ENCODE peak calls at places on chromosomes 7 and 10, in six cellular contexts. F, Z, U, J, S and G are unnamed samples.

GRCh38 chr10:79404231-79404609 is 41.2 kb downstream of the ZCCHC24 start:
- DNase-seq in Z (peak), J (peak), F (peak), U (no peak), S (peak), G (no peak)

GRCh38 chr7:73718438-73718881 is 1.0 kb downstream of the STX1A start:
- DNase-seq in S (no peak), J (no peak), U (no peak), F (no peak), Z (no peak), G (no peak)

GRCh38 chr10:79084972-79085597 is 16.3 kb downstream of the ZMIZ1 start:
- DNase-seq in U (no peak), J (no peak), Z (no peak), S (no peak), F (no peak), G (no peak)

GRCh38 chr7:123665157-123665556 is 9.5 kb downstream of the LMOD2 start:
- DNase-seq in S (no peak), J (no peak), U (no peak), Z (no peak), F (no peak), G (no peak)

GRCh38 chr7:132578826-132579225 is 2.6 kb upstream of the PLXNA4 start:
- DNase-seq in F (no peak), S (no peak), U (no peak), J (no peak), Z (no peak), G (no peak)

GRCh38 chr10:132118366-132118765 is 52.6 kb downstream of the JAKMIP3 start:
- DNase-seq in U (no peak), S (peak), J (no peak), F (no peak), Z (no peak), G (no peak)

GRCh38 chr10:86217386-86218080 is 149.1 kb downstream of the GRID1 start:
- DNase-seq in U (no peak), Z (no peak), F (no peak), S (peak), J (no peak), G (no peak)

GRCh38 chr7:118974836-118975235 is 750.3 kb downstream of the ANKRD7 start:
- DNase-seq in F (no peak), Z (no peak), S (no peak), J (no peak), U (no peak), G (no peak)

GRCh38 chr7:84271550-84271949 is 77.0 kb upstream of the SEMA3A start:
- DNase-seq in Z (peak), U (no peak), S (no peak), J (no peak), F (no peak), G (no peak)

GRCh38 chr7:69703099-69703498 is 104.8 kb downstream of the AUTS2 start:
- DNase-seq in F (no peak), J (no peak), S (no peak), Z (no peak), U (no peak), G (no peak)

GRCh38 chr10:129849452-129849750 is 114.7 kb downstream of the EBF3 start:
- DNase-seq in S (no peak), J (no peak), U (no peak), Z (no peak), F (no peak), G (no peak)

GRCh38 chr7:14305233-14305866 is 315.9 kb upstream of the ETV1 start:
- DNase-seq in U (no peak), F (no peak), S (no peak), Z (no peak), J (no peak), G (no peak)
- TF ChIP-seq CTCF in U (no peak), F (peak), S (peak), Z (no peak), J (no peak), G (no peak)

GRCh38 chr7:129210989-129211312 is 13.9 kb upstream of the AHCYL2 start:
- DNase-seq in S (no peak), F (no peak), Z (no peak), U (no peak), J (no peak), G (no peak)

GRCh38 chr7:129212596-129212995 is 12.2 kb upstream of the AHCYL2 start:
- DNase-seq in S (no peak), U (no peak), F (no peak), J (no peak), Z (no peak), G (no peak)

GRCh38 chr7:129210256-129210988 is 14.4 kb upstream of the AHCYL2 start:
- DNase-seq in Z (peak), J (peak), F (no peak), S (no peak), U (no peak), G (peak)

GRCh38 chr7:129212126-129212525 is 12.7 kb upstream of the AHCYL2 start:
- DNase-seq in S (no peak), U (no peak), F (no peak), Z (no peak), J (no peak), G (no peak)

DNA sequence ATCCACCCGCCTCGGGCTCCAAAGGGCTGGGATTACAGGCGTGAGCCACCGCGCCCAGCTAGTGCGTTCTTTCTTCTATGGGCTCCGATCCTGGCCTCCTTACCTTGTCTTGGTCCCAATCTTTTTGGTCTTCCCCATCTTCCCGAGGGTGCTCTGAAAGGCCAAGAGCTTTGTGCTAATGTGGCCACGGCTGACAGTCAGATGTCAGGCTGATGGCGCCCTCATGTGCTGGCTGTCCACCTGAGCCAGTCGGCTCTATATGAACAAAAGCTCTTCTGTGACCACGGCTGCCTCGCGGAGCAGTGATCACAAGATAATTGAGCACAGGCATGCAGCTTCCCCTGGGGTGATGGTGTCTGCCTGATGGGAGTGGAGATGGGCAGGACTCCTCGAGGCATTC is 11.0 kb upstream of the AHCYL2 start:
- DNase-seq in F (no peak), S (no peak), U (no peak), Z (no peak), J (no peak), G (no peak)
- TF ChIP-seq CTCF in F (no peak), S (peak), U (no peak), Z (no peak), J (no peak), G (no peak)

GRCh38 chr7:35754741-35755140 is 46.1 kb upstream of the SEPTIN7 start:
- DNase-seq in F (no peak), U (no peak), S (no peak), J (no peak), Z (no peak), G (no peak)

GRCh38 chr7:35755711-35756110 is 45.1 kb upstream of the SEPTIN7 start:
- DNase-seq in S (no peak), Z (no peak), F (no peak), J (no peak), U (no peak), G (no peak)

GRCh38 chr7:35760082-35760770 is 40.6 kb upstream of the SEPTIN7 start:
- DNase-seq in Z (peak), S (no peak), U (no peak), J (no peak), F (no peak), G (no peak)

GRCh38 chr7:35757574-35757973 is 43.3 kb upstream of the SEPTIN7 start:
- DNase-seq in U (no peak), F (no peak), Z (no peak), J (no peak), S (no peak), G (no peak)

GRCh38 chr7:35758421-35758820 is 42.4 kb upstream of the SEPTIN7 start:
- DNase-seq in S (no peak), F (no peak), J (no peak), U (no peak), Z (no peak), G (no peak)
- TF ChIP-seq CTCF in S (no peak), F (no peak), J (no peak), U (no peak), Z (no peak), G (no peak)

GRCh38 chr7:47044620-47045019 is 537.3 kb downstream of the TNS3 start:
- DNase-seq in J (no peak), S (no peak), U (no peak), F (no peak), Z (no peak), G (peak)

GRCh38 chr7:47047384-47047783 is 534.5 kb downstream of the TNS3 start:
- DNase-seq in J (no peak), F (no peak), Z (peak), S (no peak), U (no peak), G (no peak)

GRCh38 chr7:47045169-47045568 is 536.7 kb downstream of the TNS3 start:
- DNase-seq in Z (no peak), J (no peak), F (no peak), U (no peak), S (no peak), G (peak)

GRCh38 chr7:47046949-47047348 is 535.0 kb downstream of the TNS3 start:
- DNase-seq in Z (no peak), U (no peak), S (no peak), J (no peak), F (no peak), G (no peak)

DNA sequence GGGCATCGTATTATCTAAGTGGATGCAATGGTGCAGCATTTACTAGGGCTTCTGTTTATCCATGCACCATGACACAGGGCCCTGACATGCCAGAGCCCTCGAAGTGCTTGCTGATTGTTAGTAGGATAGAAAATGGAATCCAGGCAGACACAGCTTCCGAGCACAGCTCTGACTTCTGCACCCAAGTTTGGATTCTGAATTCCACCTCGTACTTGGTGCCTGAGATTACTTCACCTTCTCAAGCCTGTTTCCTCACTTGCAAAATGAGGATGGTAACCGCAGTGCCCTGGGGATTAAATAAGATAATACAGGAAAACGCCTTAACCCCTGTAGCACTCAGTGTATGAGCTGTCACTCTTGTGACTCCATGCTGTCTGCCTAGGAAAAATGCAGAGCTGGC is 536.3 kb downstream of the TNS3 start:
- DNase-seq in F (no peak), S (no peak), U (no peak), Z (peak), J (no peak), G (no peak)
- TF ChIP-seq CTCF in F (no peak), S (no peak), U (no peak), Z (no peak), J (no peak), G (no peak)

DNA sequence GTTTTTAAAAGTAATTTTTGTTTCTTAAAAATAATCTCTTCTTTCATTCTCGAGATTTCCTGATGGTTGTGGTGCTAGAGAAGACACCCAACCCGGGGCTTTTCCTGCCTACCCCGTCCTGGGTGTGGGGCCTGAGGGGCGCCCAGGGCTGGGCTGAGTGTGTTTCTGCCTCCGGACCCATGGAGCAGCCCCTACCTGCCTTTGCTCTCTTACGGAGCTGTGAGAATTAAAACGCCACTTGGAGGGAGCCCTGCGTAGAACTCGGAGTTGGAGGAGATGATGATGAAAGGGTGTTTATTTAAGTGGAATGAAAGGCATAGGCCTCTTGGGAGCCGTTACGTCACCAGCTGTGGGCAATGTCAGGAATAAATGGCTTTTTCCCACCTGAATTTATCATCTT is 261.8 kb upstream of the SHH start:
- DNase-seq in Z (no peak), J (no peak), U (no peak), F (no peak), S (peak), G (no peak)
- TF ChIP-seq CTCF in Z (no peak), J (no peak), U (no peak), F (no peak), S (no peak), G (no peak)

GRCh38 chr7:49791089-49791741 is 17.8 kb downstream of the VWC2 start:
- DNase-seq in Z (no peak), J (peak), S (no peak), F (no peak), U (no peak), G (peak)
- TF ChIP-seq CTCF in Z (no peak), J (peak), S (peak), F (no peak), U (no peak), G (peak)

DNA sequence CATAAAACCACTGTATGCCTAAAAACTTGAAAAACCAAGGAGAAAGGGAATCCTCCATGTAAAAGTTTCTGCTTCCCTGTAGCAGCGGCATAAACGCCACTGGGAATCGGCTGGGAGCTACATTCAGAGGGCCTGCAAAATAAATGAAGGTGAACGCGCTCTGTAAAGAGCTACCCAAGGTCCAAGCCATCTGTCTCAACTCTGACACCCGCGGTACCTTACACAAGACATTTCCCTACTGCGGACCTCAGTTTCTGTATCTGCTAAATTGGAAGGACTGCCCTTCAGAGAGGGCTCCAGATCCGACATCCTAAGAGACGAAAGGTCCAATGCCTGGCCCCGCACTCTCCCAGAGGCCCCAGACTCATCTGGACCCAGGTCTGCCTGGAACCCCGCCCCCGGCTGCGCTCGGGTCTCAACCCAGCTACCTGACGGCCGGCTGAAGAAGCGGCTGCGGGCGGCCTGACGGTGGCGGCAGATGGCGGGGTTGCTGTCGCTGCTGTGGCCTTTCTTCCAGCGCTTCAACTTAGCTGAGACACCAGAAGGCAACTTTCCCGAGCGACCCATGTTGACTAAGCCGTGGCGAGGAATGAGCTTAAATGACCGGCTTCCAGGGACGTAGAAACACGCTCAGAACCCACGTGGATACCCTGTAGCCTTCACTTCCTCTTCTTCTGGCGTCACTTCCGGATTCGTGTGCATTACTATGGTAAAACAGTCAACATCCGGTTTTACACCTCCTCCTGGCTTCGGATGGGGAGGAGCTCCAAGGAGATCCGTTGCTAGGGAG is at the start of gene RRP12:
- DNase-seq in Z (peak), S (no peak), F (peak), J (peak), U (peak), G (peak)
- TF ChIP-seq CTCF in Z (peak), S (peak), F (no peak), J (no peak), U (no peak), G (no peak)

GRCh38 chr10:22244001-22244400 is 26.2 kb upstream of the EBLN1 start:
- DNase-seq in J (no peak), Z (no peak), S (no peak), F (no peak), U (no peak), G (no peak)
- TF ChIP-seq CTCF in J (no peak), Z (no peak), S (peak), F (no peak), U (no peak), G (no peak)

GRCh38 chr7:835021-835420 is 2.7 kb downstream of the SUN1 start:
- DNase-seq in S (peak), F (no peak), J (no peak), U (no peak), Z (no peak), G (no peak)

GRCh38 chr7:835491-836401 is 3.5 kb downstream of the SUN1 start:
- DNase-seq in J (peak), S (peak), F (no peak), Z (peak), U (no peak), G (no peak)

GRCh38 chr7:837001-837400 is 4.7 kb downstream of the SUN1 start:
- DNase-seq in Z (no peak), S (peak), U (no peak), F (no peak), J (no peak), G (no peak)

GRCh38 chr7:834277-834676 is 2.0 kb downstream of the SUN1 start:
- DNase-seq in S (peak), U (no peak), J (no peak), Z (no peak), F (no peak), G (no peak)

GRCh38 chr7:836429-836828 is 4.2 kb downstream of the SUN1 start:
- DNase-seq in U (no peak), J (peak), S (no peak), Z (peak), F (no peak), G (no peak)
- TF ChIP-seq CTCF in U (no peak), J (peak), S (peak), Z (peak), F (peak), G (peak)

GRCh38 chr10:125000366-125001312 is 58.7 kb downstream of the ZRANB1 start:
- DNase-seq in Z (no peak), S (peak), U (no peak), F (no peak), J (peak), G (no peak)
- TF ChIP-seq CTCF in Z (peak), S (peak), U (no peak), F (peak), J (no peak), G (no peak)